ENCODE peak calls at places on chromosomes 5 and 9, in seven cellular contexts. K is neuronal stem cell, Z is cardiac muscle cell, R is MM.1S, N is psoas muscle, W is stomach, D is heart left ventricle. Y is an unnamed sample.

GRCh38 chr5:17374157-17374556 is 123.9 kb upstream of the TAF11L2 start:
- DNase-seq in K (no peak), Z (no peak), R (no peak), N (no peak), W (no peak), D (no peak), Y (no peak)

GRCh38 chr9:2166219-2166618 is 151.1 kb downstream of the SMARCA2 start:
- DNase-seq in K (no peak), Z (no peak), R (no peak), N (no peak), W (no peak), D (no peak), Y (no peak)

GRCh38 chr5:2178528-2178927 is 295.8 kb upstream of the IRX4 start:
- DNase-seq in K (no peak), Z (no peak), R (no peak), N (no peak), W (no peak), D (no peak), Y (no peak)

GRCh38 chr9:20512106-20512505 is 110.2 kb downstream of the MLLT3 start:
- DNase-seq in K (no peak), Z (peak; percentile 31), R (no peak), N (no peak), W (no peak), D (no peak), Y (no peak)

GRCh38 chr5:71706906-71707305 is 12.2 kb upstream of the CARTPT start:
- DNase-seq in K (no peak), Z (no peak), R (no peak), N (no peak), W (no peak), D (no peak), Y (no peak)

GRCh38 chr5:42064821-42065220 is 139.7 kb downstream of the FBXO4 start:
- DNase-seq in K (no peak), Z (no peak), R (no peak), N (no peak), W (no peak), D (no peak), Y (no peak)

GRCh38 chr5:113163328-113163727 is 186.7 kb downstream of the DCP2 start:
- DNase-seq in K (no peak), Z (peak; percentile 41), R (no peak), N (no peak), W (no peak), D (no peak), Y (no peak)

GRCh38 chr5:87277279-87277835 is 9.7 kb downstream of the RASA1 start:
- DNase-seq in K (no peak), Z (peak; percentile 56), R (no peak), N (no peak), W (no peak), D (no peak), Y (no peak)

GRCh38 chr5:173624276-173624675 is 7.8 kb upstream of the BOD1 start:
- DNase-seq in K (no peak), Z (no peak), R (no peak), N (no peak), W (no peak), D (no peak), Y (no peak)

GRCh38 chr5:56168066-56168478 is 65.1 kb downstream of the ANKRD55 start:
- DNase-seq in K (no peak), Z (no peak), R (peak; percentile 71), N (no peak), W (no peak), D (no peak), Y (no peak)

GRCh38 chr9:90801507-90802289 is at the start of gene SYK:
- DNase-seq in K (no peak), Z (no peak), R (peak; percentile 78), N (peak; percentile 77), W (peak; percentile 79), D (peak; percentile 66), Y (peak; percentile 55)

GRCh38 chr9:121731090-121731489 is 79.7 kb downstream of the DAB2IP start:
- DNase-seq in K (no peak), Z (no peak), R (no peak), N (no peak), W (no peak), D (no peak), Y (no peak)

GRCh38 chr5:10788358-10788757 is 27.3 kb upstream of the DAP start:
- DNase-seq in K (no peak), Z (no peak), R (no peak), N (no peak), W (no peak), D (no peak), Y (no peak)

GRCh38 chr9:81069923-81070322 is 619.4 kb downstream of the TLE1 start:
- DNase-seq in K (no peak), Z (no peak), R (no peak), N (no peak), W (no peak), D (no peak), Y (no peak)

GRCh38 chr5:111934511-111934910 is 177.5 kb upstream of the NREP start:
- DNase-seq in K (no peak), Z (peak; percentile 79), R (no peak), N (no peak), W (no peak), D (no peak), Y (no peak)

GRCh38 chr5:73312146-73312871 is 136.3 kb downstream of the FOXD1 start:
- DNase-seq in K (no peak), Z (peak; percentile 94), R (peak; percentile 36), N (no peak), W (no peak), D (no peak), Y (no peak)

GRCh38 chr5:35384658-35385057 is 154.4 kb upstream of the PRLR start:
- DNase-seq in K (no peak), Z (no peak), R (no peak), N (no peak), W (no peak), D (no peak), Y (no peak)

GRCh38 chr5:136025900-136026299 is 2.9 kb upstream of the TGFBI start:
- DNase-seq in K (no peak), Z (peak; percentile 78), R (no peak), N (no peak), W (no peak), D (no peak), Y (peak; percentile 77)

GRCh38 chr5:137660349-137660817 is 75.5 kb downstream of the KLHL3 start:
- DNase-seq in K (peak; percentile 66), Z (peak; percentile 86), R (peak; percentile 85), N (peak; percentile 59), W (peak; percentile 80), D (peak; percentile 68), Y (peak; percentile 26)

GRCh38 chr5:76472338-76473336 is 69.6 kb downstream of the IQGAP2 start:
- DNase-seq in K (no peak), Z (no peak), R (no peak), N (no peak), W (no peak), D (no peak), Y (no peak)

GRCh38 chr5:94505327-94506080 is 112.9 kb downstream of the KIAA0825 start:
- DNase-seq in K (no peak), Z (no peak), R (no peak), N (no peak), W (no peak), D (no peak), Y (no peak)

GRCh38 chr5:26388946-26389345 is 649.4 kb downstream of the CDH9 start:
- DNase-seq in K (no peak), Z (no peak), R (no peak), N (no peak), W (no peak), D (no peak), Y (no peak)

GRCh38 chr5:135582099-135582781 is 3.4 kb upstream of the CXCL14 start:
- DNase-seq in K (no peak), Z (no peak), R (no peak), N (no peak), W (no peak), D (no peak), Y (no peak)

GRCh38 chr5:106401561-106401960 is 1269.2 kb downstream of the EFNA5 start:
- DNase-seq in K (no peak), Z (no peak), R (no peak), N (no peak), W (no peak), D (no peak), Y (no peak)

GRCh38 chr5:149962040-149962439 is 1.5 kb downstream of the SLC26A2 start:
- DNase-seq in K (no peak), Z (peak; percentile 80), R (peak; percentile 21), N (no peak), W (no peak), D (no peak), Y (no peak)

GRCh38 chr5:12360218-12360617 is 456.0 kb upstream of the CTNND2 start:
- DNase-seq in K (no peak), Z (no peak), R (no peak), N (no peak), W (no peak), D (no peak), Y (no peak)
- H3K27ac ChIP-seq in K (no peak overlapping the region), Z (no peak overlapping the region), R (no peak overlapping the region), N (no peak overlapping the region), W (no peak overlapping the region), D (no peak overlapping the region), Y (no peak overlapping the region)

DNA sequence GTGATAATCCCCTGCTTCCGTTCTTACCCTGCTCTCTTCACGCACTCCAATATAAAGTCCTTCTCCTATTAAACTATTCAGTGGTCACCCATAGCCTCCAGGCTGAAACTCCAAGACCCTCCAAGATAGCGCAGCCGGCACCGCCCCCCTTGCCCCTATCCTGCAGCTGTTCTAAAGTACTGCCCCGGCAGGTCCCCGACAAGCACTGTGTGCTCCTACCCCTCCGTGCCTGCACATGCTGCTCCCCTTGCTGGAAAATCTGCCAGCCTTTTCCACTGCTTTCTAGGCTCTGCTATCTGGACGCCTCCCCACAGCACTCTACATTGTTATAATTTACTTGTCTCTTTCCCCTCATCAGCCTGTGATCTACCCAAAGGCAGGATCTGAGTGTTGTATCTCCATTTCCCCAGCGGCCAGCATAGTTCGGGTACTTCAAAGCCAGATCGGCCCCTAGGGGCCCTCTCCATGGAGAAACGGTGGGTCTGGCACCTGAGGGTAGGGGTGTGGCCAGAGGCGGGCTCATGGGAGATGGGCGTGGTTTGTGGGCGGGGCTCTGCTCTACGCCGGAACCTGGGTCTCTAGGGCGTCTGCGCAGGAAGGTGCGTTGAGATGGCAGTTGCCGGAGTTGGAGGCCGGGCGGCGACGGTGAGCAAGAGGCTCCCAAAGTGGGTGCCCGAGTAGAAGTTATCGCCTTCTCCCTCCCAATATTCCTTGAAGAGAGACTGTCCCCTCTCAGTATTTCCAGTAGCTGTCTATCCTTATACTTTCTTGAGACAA is 83.5 kb upstream of the RUSC2 start:
- DNase-seq in K (peak; percentile 55), Z (peak; percentile 48), R (no peak), N (peak; percentile 64), W (peak; percentile 73), D (no peak), Y (no peak)
- H3K4me3 ChIP-seq in K (no peak overlapping the region), Z (peak overlapping the region; percentile 6), R (no peak overlapping the region), N (no peak overlapping the region), W (no peak overlapping the region), D (no peak overlapping the region), Y (no peak overlapping the region)

GRCh38 chr5:50856720-50857119 is 190.3 kb downstream of the PARP8 start:
- DNase-seq in K (no peak), Z (no peak), R (peak; percentile 64), N (no peak), W (no peak), D (no peak), Y (no peak)
- H3K27ac ChIP-seq in K (no peak overlapping the region), Z (no peak overlapping the region), R (peak overlapping the region; percentile 36), N (no peak overlapping the region), W (no peak overlapping the region), D (no peak overlapping the region), Y (no peak overlapping the region)

DNA sequence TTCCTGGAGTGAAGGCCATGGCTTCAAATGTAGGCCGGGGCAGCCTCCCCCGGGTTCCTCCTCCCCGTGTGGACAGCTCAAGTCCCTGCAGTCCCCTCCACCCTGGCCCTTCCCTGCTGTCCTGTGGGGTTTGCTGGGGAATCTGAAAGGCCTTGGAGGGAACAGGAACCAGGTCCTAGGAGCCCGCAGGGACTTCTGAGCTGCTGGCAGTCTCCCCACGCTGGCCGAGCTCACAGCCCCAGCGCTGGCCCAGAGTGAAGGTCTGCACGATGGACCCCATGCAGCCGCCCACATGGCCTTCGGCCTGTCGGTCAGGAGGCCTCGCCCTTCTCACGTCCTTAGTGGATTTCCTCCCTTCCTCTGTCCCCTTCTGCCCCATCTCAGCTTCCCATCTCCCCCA is 25.7 kb upstream of the NOTCH1 start:
- DNase-seq in K (no peak), Z (no peak), R (no peak), N (peak; percentile 43), W (no peak), D (peak; percentile 36), Y (no peak)
- H3K4me3 ChIP-seq in K (peak overlapping the region; percentile 36), Z (no peak overlapping the region), R (no peak overlapping the region), N (no peak overlapping the region), W (no peak overlapping the region), D (no peak overlapping the region), Y (no peak overlapping the region)